ENCODE peak calls at places on chromosomes 1 and 21, in seven cellular contexts. U is ureter; I is IMR-90; D is hepatic stellate cell; W is heart left ventricle; C is activated CD4-positive, alpha-beta T cell treated with anti-CD3 and anti-CD28 coated beads, Interleukin-2, amount 50 U/mL, for 1 hour; B is lower lobe of right lung. O is an unnamed sample.

GRCh38 chr1:145823565-145824498 is at the start of the genes POLR3C and RNF115:
- DNase-seq in D (peak; percentile 87), U (peak; percentile 90), B (peak; percentile 94), W (peak; percentile 93), C (peak; percentile 85), I (peak; percentile 90), O (peak; percentile 94)

GRCh38 chr1:206909883-206910318 is 11.8 kb downstream of the FCMR start:
- DNase-seq in C (no peak), B (no peak), I (no peak), U (no peak), D (peak; percentile 26), W (no peak), O (peak; percentile 54)

GRCh38 chr21:34779860-34780259 is 111.1 kb downstream of the CLIC6 start:
- DNase-seq in W (no peak), U (no peak), D (no peak), B (no peak), I (no peak), C (no peak), O (no peak)

GRCh38 chr1:54409156-54410142 is 3.3 kb upstream of the SSBP3 start:
- DNase-seq in I (no peak), D (no peak), B (no peak), U (no peak), W (no peak), C (no peak), O (no peak)

GRCh38 chr1:30008372-30008997 is 714.9 kb downstream of the MATN1 start:
- DNase-seq in W (no peak), I (no peak), C (no peak), B (no peak), D (no peak), U (no peak), O (no peak)

GRCh38 chr21:44892536-44893277 is 19.2 kb upstream of the PTTG1IP start:
- DNase-seq in C (peak; percentile 80), U (no peak), W (no peak), D (peak; percentile 72), I (peak; percentile 19), B (peak; percentile 81), O (no peak)

GRCh38 chr1:43383449-43383848 is 6.2 kb downstream of the MED8 start:
- DNase-seq in C (no peak), B (no peak), U (no peak), I (no peak), D (no peak), W (no peak), O (no peak)

GRCh38 chr21:44397431-44398031 is 44.1 kb downstream of the TRPM2 start:
- DNase-seq in W (no peak), C (no peak), D (no peak), I (no peak), U (peak; percentile 14), B (no peak), O (peak; percentile 30)

GRCh38 chr1:33758698-33759097 is 105.2 kb upstream of the HMGB4 start:
- DNase-seq in W (peak; percentile 15), C (no peak), D (no peak), U (peak; percentile 57), I (peak; percentile 7), B (no peak), O (no peak)

GRCh38 chr1:244730153-244730933 is 77.4 kb downstream of the DESI2 start:
- DNase-seq in D (peak; percentile 30), B (peak; percentile 57), C (peak; percentile 17), I (peak; percentile 49), W (peak; percentile 14), U (no peak), O (no peak)

GRCh38 chr1:115478933-115479551 is 141.0 kb upstream of the NGF start:
- DNase-seq in W (no peak), U (no peak), D (no peak), B (peak; percentile 50), C (no peak), I (no peak), O (peak; percentile 35)

GRCh38 chr1:85940621-85941306 is 215.8 kb downstream of the COL24A1 start:
- DNase-seq in W (no peak), B (no peak), I (peak; percentile 59), C (no peak), U (no peak), D (peak; percentile 4), O (no peak)

GRCh38 chr1:67771776-67772175 is 61.5 kb downstream of the GNG12 start:
- DNase-seq in C (no peak), I (no peak), U (no peak), D (no peak), B (no peak), W (no peak), O (no peak)

GRCh38 chr1:17305576-17306095 is 2.4 kb upstream of the PADI4 start:
- DNase-seq in D (no peak), U (no peak), W (no peak), C (no peak), I (no peak), B (no peak), O (no peak)

GRCh38 chr1:246417152-246417812 is 89.8 kb downstream of the SMYD3 start:
- DNase-seq in I (peak; percentile 73), W (no peak), C (no peak), U (no peak), B (no peak), D (no peak), O (no peak)

GRCh38 chr1:109969430-109969829 is 15.1 kb upstream of the AHCYL1 start:
- DNase-seq in W (no peak), I (peak; percentile 84), D (no peak), U (no peak), C (no peak), B (no peak), O (no peak)

GRCh38 chr1:109213824-109214693 is at the start of gene SARS1:
- DNase-seq in W (peak; percentile 87), D (peak; percentile 95), I (peak; percentile 80), U (peak; percentile 92), C (peak; percentile 84), B (peak; percentile 89), O (peak; percentile 91)

GRCh38 chr1:234658143-234658542 is 48.2 kb upstream of the IRF2BP2 start:
- DNase-seq in I (peak; percentile 73), D (peak; percentile 32), U (no peak), W (no peak), C (no peak), B (peak; percentile 62), O (peak; percentile 82)

GRCh38 chr1:235614442-235614954 is 35.1 kb downstream of the GNG4 start:
- DNase-seq in B (no peak), W (no peak), D (no peak), I (no peak), U (no peak), C (no peak), O (no peak)

GRCh38 chr1:38038836-38039235 is 7.8 kb downstream of the POU3F1 start:
- DNase-seq in C (no peak), I (peak; percentile 51), B (no peak), W (no peak), D (no peak), U (no peak), O (no peak)

GRCh38 chr1:210378721-210379120 is 50.0 kb downstream of the HHAT start:
- DNase-seq in I (peak; percentile 39), W (no peak), B (no peak), C (no peak), U (no peak), D (no peak), O (no peak)

GRCh38 chr21:42010507-42011493 is 640 bp upstream of the ZBTB21 start:
- DNase-seq in I (no peak), W (peak; percentile 26), U (peak; percentile 52), D (peak; percentile 20), B (peak; percentile 77), C (peak; percentile 13), O (no peak)

GRCh38 chr1:38431669-38432376 is 385.2 kb upstream of the POU3F1 start:
- DNase-seq in C (no peak), D (no peak), W (no peak), U (no peak), B (no peak), I (no peak), O (no peak)

GRCh38 chr1:231847612-231848390 is 221.2 kb downstream of the DISC1 start:
- DNase-seq in W (peak; percentile 38), D (no peak), U (no peak), B (no peak), I (no peak), C (no peak), O (no peak)

GRCh38 chr1:100924212-100924611 is 28.3 kb downstream of the SLC30A7 start:
- DNase-seq in D (no peak), U (no peak), B (no peak), W (no peak), C (no peak), I (peak; percentile 54), O (no peak)

GRCh38 chr1:31717341-31717740 is 13.5 kb upstream of the COL16A1 start:
- DNase-seq in U (no peak), W (no peak), I (peak; percentile 37), B (no peak), D (no peak), C (no peak), O (no peak)

GRCh38 chr1:225481738-225482137 is 53.9 kb upstream of the LBR start:
- DNase-seq in W (no peak), U (no peak), D (no peak), C (no peak), I (no peak), B (no peak), O (no peak)

GRCh38 chr1:243253927-243254232 is 1.2 kb downstream of the CEP170 start:
- DNase-seq in D (no peak), U (no peak), C (no peak), B (no peak), W (no peak), I (no peak), O (no peak)

GRCh38 chr1:32427264-32427963 is 33.2 kb upstream of the BSDC1 start:
- DNase-seq in C (no peak), I (no peak), U (no peak), D (no peak), B (no peak), W (no peak), O (no peak)

GRCh38 chr1:18786149-18786548 is 73.3 kb downstream of the TAS1R2 start:
- DNase-seq in U (no peak), W (no peak), D (no peak), B (no peak), C (no peak), I (no peak), O (no peak)

GRCh38 chr1:20250346-20250989 is 40.2 kb upstream of the VWA5B1 start:
- DNase-seq in I (peak; percentile 22), W (no peak), B (no peak), U (peak; percentile 70), D (no peak), C (no peak), O (peak; percentile 62)

GRCh38 chr1:203537806-203538464 is 44.0 kb downstream of the OPTC start:
- DNase-seq in I (peak; percentile 91), B (peak; percentile 64), D (no peak), U (peak; percentile 64), W (no peak), C (no peak), O (peak; percentile 94)

GRCh38 chr1:203033287-203033686 is 7.0 kb downstream of the PPFIA4 start:
- DNase-seq in U (no peak), I (no peak), C (no peak), W (no peak), D (no peak), B (no peak), O (no peak)

GRCh38 chr1:21614419-21615115 is 54.6 kb downstream of the RAP1GAP start:
- DNase-seq in U (no peak), C (no peak), I (no peak), W (no peak), B (no peak), D (no peak), O (no peak)

GRCh38 chr1:183306317-183307042 is 111.7 kb downstream of the NMNAT2 start:
- DNase-seq in C (no peak), W (peak; percentile 33), U (no peak), B (no peak), D (no peak), I (no peak), O (peak; percentile 59)

GRCh38 chr1:108824051-108824450 is 32.8 kb downstream of the AKNAD1 start:
- DNase-seq in W (no peak), I (no peak), C (no peak), U (no peak), B (no peak), D (no peak), O (no peak)

GRCh38 chr1:33960496-33960895 is 96.6 kb downstream of the HMGB4 start:
- DNase-seq in C (no peak), I (no peak), D (no peak), B (no peak), U (no peak), W (no peak), O (no peak)